ENCODE peak calls at places on chromosomes 12 and 14, in five cellular contexts. J is H1, V is GM23338, T is spleen, X is GM12878. S is an unnamed sample.

GRCh38 chr12:57452937-57453509 is 2.1 kb upstream of the INHBE start:
- DNase-seq in J (peak; percentile 94), V (peak; percentile 95), T (peak; percentile 90), X (no peak), S (no peak)

GRCh38 chr14:98580131-98580678 is 691.8 kb downstream of the BCL11B start:
- DNase-seq in J (no peak), V (peak; percentile 56), T (no peak), X (no peak), S (no peak)

GRCh38 chr14:22370084-22370847 is 218.8 kb downstream of the DAD1 start:
- DNase-seq in J (no peak), V (no peak), T (no peak), X (no peak), S (no peak)

GRCh38 chr14:104715416-104715815 is 8.6 kb upstream of the ADSS1 start:
- DNase-seq in J (no peak), V (no peak), T (no peak), X (no peak), S (no peak)

GRCh38 chr14:29310210-29310609 is 543.6 kb downstream of the FOXG1 start:
- DNase-seq in J (no peak), V (no peak), T (no peak), X (no peak), S (no peak)

GRCh38 chr12:89775336-89776005 is 66.8 kb upstream of the ATP2B1 start:
- DNase-seq in J (no peak), V (no peak), T (no peak), X (no peak), S (no peak)

GRCh38 chr14:92780444-92780843 is 13.7 kb upstream of the GOLGA5 start:
- DNase-seq in J (no peak), V (no peak), T (no peak), X (no peak), S (no peak)

GRCh38 chr12:64729909-64730584 is 29.2 kb downstream of the GNS start:
- DNase-seq in J (no peak), V (no peak), T (no peak), X (peak; percentile 19), S (no peak)

GRCh38 chr12:128806573-128806972 is 17.2 kb downstream of the SLC15A4 start:
- DNase-seq in J (no peak), V (no peak), T (no peak), X (no peak), S (no peak)

GRCh38 chr14:103543721-103544626 is 15.0 kb downstream of the TRMT61A start:
- DNase-seq in J (peak; percentile 56), V (peak; percentile 44), T (peak; percentile 72), X (no peak), S (no peak)

GRCh38 chr14:41607119-41607785 is 576 bp downstream of the LRFN5 start:
- DNase-seq in J (peak; percentile 54), V (peak; percentile 41), T (no peak), X (no peak), S (no peak)

GRCh38 chr14:85948163-85948562 is 418.2 kb downstream of the FLRT2 start:
- DNase-seq in J (no peak), V (no peak), T (no peak), X (no peak), S (no peak)

GRCh38 chr12:26056335-26056734 is 68.5 kb downstream of the BHLHE41 start:
- DNase-seq in J (no peak), V (no peak), T (no peak), X (no peak), S (no peak)

GRCh38 chr12:69059465-69060457 is 126.8 kb upstream of the CPM start:
- DNase-seq in J (no peak), V (no peak), T (no peak), X (no peak), S (peak; percentile 36)

GRCh38 chr12:96225003-96225855 is 31.1 kb downstream of the ELK3 start:
- DNase-seq in J (no peak), V (no peak), T (no peak), X (no peak), S (no peak)

GRCh38 chr14:52402812-52403526 is 88.9 kb downstream of the PTGER2 start:
- DNase-seq in J (no peak), V (no peak), T (no peak), X (peak; percentile 21), S (no peak)

GRCh38 chr14:97713023-97713422 is 915.8 kb downstream of the VRK1 start:
- DNase-seq in J (no peak), V (no peak), T (no peak), X (no peak), S (peak; percentile 10)

GRCh38 chr14:67268456-67269115 is 27.4 kb downstream of the PALS1 start:
- DNase-seq in J (peak; percentile 57), V (peak; percentile 94), T (no peak), X (no peak), S (no peak)

GRCh38 chr14:89845346-89845745 is 109.2 kb downstream of the EFCAB11 start:
- DNase-seq in J (no peak), V (no peak), T (no peak), X (no peak), S (no peak)

GRCh38 chr12:76568130-76568529 is 8.6 kb upstream of the OSBPL8 start:
- DNase-seq in J (no peak), V (no peak), T (no peak), X (no peak), S (no peak)

GRCh38 chr12:62683724-62684501 is 217.3 kb downstream of the MON2 start:
- DNase-seq in J (no peak), V (peak; percentile 27), T (no peak), X (no peak), S (no peak)

GRCh38 chr12:109020750-109021380 is at the start of gene SVOP:
- DNase-seq in J (peak; percentile 97), V (peak; percentile 95), T (peak; percentile 79), X (no peak), S (no peak)

GRCh38 chr14:67411820-67412421 is at the start of gene PLEK2:
- DNase-seq in J (peak; percentile 67), V (peak; percentile 65), T (peak; percentile 74), X (no peak), S (no peak)

GRCh38 chr12:57175428-57176138 is 28.2 kb upstream of the LRP1-AS start:
- DNase-seq in J (peak; percentile 98), V (peak; percentile 94), T (no peak), X (no peak), S (peak; percentile 17)

GRCh38 chr12:3453947-3454675 is 36.9 kb upstream of the PRMT8 start:
- DNase-seq in J (no peak), V (peak; percentile 29), T (no peak), X (no peak), S (no peak)

GRCh38 chr12:48956279-48957140 is 777 bp downstream of the ARF3 start:
- DNase-seq in J (peak; percentile 83), V (peak; percentile 98), T (peak; percentile 83), X (peak; percentile 59), S (no peak)
- TF ChIP-seq POLR2AphosphoS5 in J (peak; percentile 39), V (peak; percentile 63), T (no peak), X (no peak), S (no peak)

DNA sequence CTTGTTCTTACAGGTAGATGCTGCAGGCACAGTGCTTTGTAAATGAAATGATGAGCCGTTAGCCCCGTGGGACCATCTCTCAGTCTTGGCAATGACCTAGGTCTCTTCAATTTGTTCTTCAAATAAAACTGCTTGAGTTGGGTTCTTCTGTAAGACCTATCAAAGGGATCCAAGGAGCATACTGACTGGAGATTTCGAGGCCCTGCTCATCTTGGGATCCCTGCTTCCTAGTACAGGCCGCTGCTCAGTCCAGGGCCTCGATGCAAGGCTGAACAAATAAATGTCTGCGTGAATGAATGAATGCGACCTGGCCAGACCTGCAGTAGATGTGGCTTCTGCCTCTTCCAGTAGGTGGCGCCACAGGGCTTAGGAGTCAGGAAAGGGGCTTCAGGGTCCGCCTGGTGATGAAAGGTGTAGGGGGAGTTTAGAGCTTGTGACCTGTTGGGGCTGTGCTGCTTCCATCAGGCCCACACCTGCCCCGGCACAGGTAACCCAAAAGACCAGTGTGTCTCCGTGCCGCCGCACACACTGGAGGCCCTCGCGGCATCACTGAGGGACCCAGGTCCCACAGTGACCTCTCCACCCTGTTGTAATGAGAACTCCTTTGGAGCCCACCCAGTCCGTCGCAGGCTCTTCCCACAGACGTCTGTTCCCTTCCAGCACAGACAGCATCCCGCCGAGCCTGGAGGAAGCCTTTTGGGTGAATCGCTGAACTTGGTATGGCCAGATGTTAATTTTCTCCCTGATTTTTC is 4.4 kb downstream of the CACNA1C start:
- DNase-seq in J (peak; percentile 99), V (peak; percentile 97), T (no peak), X (no peak), S (peak; percentile 7)
- TF ChIP-seq POLR2AphosphoS5 in J (no peak), V (no peak), T (no peak), X (no peak), S (no peak)

GRCh38 chr14:95253039-95253620 is 66.6 kb downstream of the CLMN start:
- DNase-seq in J (no peak), V (no peak), T (no peak), X (no peak), S (no peak)
- TF ChIP-seq POLR2AphosphoS5 in J (no peak), V (no peak), T (no peak), X (no peak), S (no peak)

GRCh38 chr12:56160894-56161667 is 2.9 kb downstream of the MYL6 start:
- DNase-seq in J (no peak), V (no peak), T (no peak), X (no peak), S (no peak)

GRCh38 chr12:56164345-56164729 is 6.2 kb downstream of the MYL6 start:
- DNase-seq in J (no peak), V (no peak), T (no peak), X (no peak), S (no peak)

GRCh38 chr12:56163533-56164344 is 5.6 kb downstream of the MYL6 start:
- DNase-seq in J (no peak), V (peak; percentile 57), T (no peak), X (no peak), S (no peak)

GRCh38 chr12:56161677-56162351 is 3.7 kb downstream of the MYL6 start:
- DNase-seq in J (no peak), V (peak; percentile 23), T (no peak), X (no peak), S (no peak)

DNA sequence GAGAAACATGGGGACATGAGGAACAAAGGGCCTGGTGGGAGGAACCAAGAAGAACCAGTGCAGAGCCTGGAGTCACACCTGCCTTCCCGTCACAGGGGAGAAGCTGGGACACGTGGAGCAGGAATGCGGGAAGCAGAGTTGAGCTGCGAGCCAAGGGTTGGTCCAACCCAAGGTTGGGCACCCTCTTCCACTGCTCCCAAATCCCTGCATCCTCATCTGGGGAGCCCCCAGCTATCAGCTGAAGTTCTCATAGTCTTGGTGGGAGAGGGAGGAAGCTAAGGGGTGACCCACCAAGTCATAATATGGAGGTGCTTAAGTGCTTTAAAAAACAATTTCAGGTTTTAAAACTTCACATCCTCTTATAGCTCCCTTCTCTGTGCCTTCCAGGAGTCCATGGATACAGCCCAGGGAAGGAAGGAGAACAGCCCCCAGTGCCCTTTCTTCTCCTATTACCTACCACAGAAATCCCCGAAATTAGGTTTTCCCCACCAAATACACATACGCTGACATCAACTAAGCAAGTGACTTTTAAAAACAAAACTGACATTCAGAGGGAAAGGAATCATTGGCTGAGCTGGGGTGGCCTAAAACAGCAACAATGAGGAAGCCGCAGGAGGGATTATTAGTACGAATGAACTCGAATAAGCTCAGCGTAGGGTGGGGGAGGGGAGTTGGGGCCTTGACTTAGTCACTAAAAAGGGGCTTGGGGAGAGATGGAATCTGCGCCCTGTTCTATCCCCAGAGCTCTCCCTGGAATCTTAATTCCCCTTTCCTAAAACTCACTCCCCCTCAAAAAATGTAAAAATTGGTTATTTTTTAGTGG is 4.5 kb downstream of the MYL6 start:
- DNase-seq in J (no peak), V (peak; percentile 64), T (no peak), X (no peak), S (no peak)
- TF ChIP-seq POLR2AphosphoS5 in J (peak; percentile 89), V (peak; percentile 38), T (peak; percentile 44), X (peak; percentile 56), S (no peak)

GRCh38 chr12:12897286-12897685 is 5.9 kb downstream of the GPRC5A start:
- DNase-seq in J (no peak), V (no peak), T (no peak), X (no peak), S (no peak)
- TF ChIP-seq POLR2AphosphoS5 in J (no peak), V (no peak), T (no peak), X (no peak), S (peak; percentile 78)

S was measured in Panc1.